ENCODE peak calls at places on chromosomes 3 and 15, in four cellular contexts. I is esophagus muscularis mucosa; J is C1 segment of cervical spinal cord; U is stimulated activated CD8-positive, alpha-beta memory T cell treated with anti-CD3 and anti-CD28 coated beads, Interleukin-7, amount 100 ng/mL, for 4 hours. W is an unnamed sample.

GRCh38 chr3:11717768-11718581 is 74.3 kb upstream of the VGLL4 start:
- DNase-seq in I (no peak), J (no peak), U (no peak), W (no peak)

GRCh38 chr15:25134546-25134945 is 179.8 kb downstream of the SNRPN start:
- DNase-seq in I (no peak), J (no peak), U (no peak), W (no peak)

GRCh38 chr3:134001251-134001650 is 28.5 kb downstream of the SLCO2A1 start:
- DNase-seq in I (no peak), J (no peak), U (no peak), W (no peak)

GRCh38 chr3:101119535-101119934 is 126.3 kb upstream of the ABI3BP start:
- DNase-seq in I (no peak), J (no peak), U (no peak), W (no peak)

GRCh38 chr15:70512772-70513362 is 250.5 kb downstream of the UACA start:
- DNase-seq in I (no peak), J (no peak), U (peak; percentile 26), W (no peak)

GRCh38 chr3:158098834-158099424 is 7.3 kb downstream of the SHOX2 start:
- DNase-seq in I (no peak), J (no peak), U (no peak), W (no peak)

GRCh38 chr15:77569647-77570186 is 63.0 kb downstream of the LINGO1 start:
- DNase-seq in I (no peak), J (no peak), U (no peak), W (no peak)

GRCh38 chr3:183098538-183099025 is 714 bp downstream of the MCCC1 start:
- DNase-seq in I (no peak), J (no peak), U (no peak), W (no peak)

GRCh38 chr3:33313331-33313730 is 36.1 kb downstream of the FBXL2 start:
- DNase-seq in I (no peak), J (no peak), U (no peak), W (no peak)